ENCODE peak calls at places on chromosomes 6 and 20, in nine cellular contexts. M is K562, L is HCT116, Q is transverse colon, V is breast epithelium, P is GM12892, E is sigmoid colon, T is stomach, A is upper lobe of left lung. Z is an unnamed sample.

GRCh38 chr6:40996591-40997247 is 42.3 kb downstream of the UNC5CL start:
- DNase-seq in P (no peak), V (no peak), L (no peak), T (peak), M (no peak), A (peak), Q (peak), E (no peak), Z (no peak)

GRCh38 chr20:48965189-48965910 is 43.8 kb downstream of the ARFGEF2 start:
- DNase-seq in P (no peak), Q (no peak), E (no peak), M (no peak), T (no peak), A (no peak), L (no peak), V (no peak), Z (no peak)

GRCh38 chr6:39934060-39934757 is at the start of gene MOCS1:
- DNase-seq in E (peak), P (no peak), M (peak), Q (peak), A (peak), T (peak), L (peak), V (peak), Z (peak)

GRCh38 chr6:41464481-41464880 is 81.7 kb upstream of the FOXP4 start:
- DNase-seq in T (no peak), M (no peak), V (no peak), Q (no peak), P (no peak), E (no peak), L (no peak), A (no peak), Z (no peak)

GRCh38 chr20:53216856-53217576 is 244.9 kb downstream of the TSHZ2 start:
- DNase-seq in L (peak), V (peak), E (peak), P (peak), A (peak), Q (peak), M (peak), T (peak), Z (peak)

GRCh38 chr20:18615020-18615652 is 27.3 kb downstream of the DTD1 start:
- DNase-seq in A (peak), L (no peak), E (no peak), V (no peak), T (no peak), M (no peak), P (no peak), Q (no peak), Z (no peak)

GRCh38 chr6:130560231-130560630 is 194.4 kb downstream of the TMEM200A start:
- DNase-seq in T (no peak), Q (no peak), V (no peak), P (no peak), A (no peak), E (no peak), L (no peak), M (no peak), Z (no peak)

GRCh38 chr20:7094438-7094997 is 327.0 kb downstream of the BMP2 start:
- DNase-seq in T (no peak), M (peak), P (no peak), E (no peak), V (no peak), Q (peak), L (peak), A (peak), Z (no peak)

GRCh38 chr20:17680128-17680835 is 1.8 kb downstream of the RRBP1 start:
- DNase-seq in V (no peak), Q (peak), E (peak), T (peak), M (peak), A (peak), P (no peak), L (no peak), Z (peak)

GRCh38 chr6:25278914-25279747 is at the start of gene CARMIL1:
- DNase-seq in A (peak), T (peak), E (peak), M (peak), P (peak), V (peak), L (peak), Q (peak), Z (peak)
- TF ChIP-seq POLR2AphosphoS5 in A (no peak), T (no peak), E (peak), M (no peak), P (no peak), V (peak), L (peak), Q (peak), Z (no peak)

DNA sequence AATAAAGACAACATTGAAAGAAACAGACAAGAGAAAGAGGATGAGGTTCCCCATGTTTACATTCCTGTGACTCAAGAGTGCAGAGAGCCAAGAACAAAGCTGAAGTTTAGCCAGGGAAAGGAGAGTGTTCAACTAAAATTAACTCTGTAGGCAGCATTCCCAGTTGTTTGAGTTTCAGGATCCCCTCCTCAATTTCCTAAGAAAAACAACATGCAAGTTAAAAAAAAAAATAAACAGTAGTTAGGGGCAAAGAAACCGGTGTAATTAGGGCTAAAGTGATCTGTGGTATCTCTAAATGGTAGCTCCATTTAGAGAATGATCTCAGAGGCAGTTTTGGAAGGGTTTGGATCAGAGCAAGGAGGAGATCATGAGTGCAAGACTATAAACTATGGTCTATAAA is 30.9 kb upstream of the RAB23 start:
- DNase-seq in M (no peak), V (no peak), P (no peak), L (no peak), E (no peak), T (no peak), A (no peak), Q (no peak), Z (no peak)
- TF ChIP-seq POLR2AphosphoS5 in M (no peak), V (no peak), P (no peak), L (no peak), E (peak), T (no peak), A (no peak), Q (peak), Z (no peak)

GRCh38 chr6:161300823-161301222 is 27.0 kb upstream of the AGPAT4 start:
- DNase-seq in V (no peak), Q (no peak), E (no peak), L (no peak), M (no peak), T (no peak), A (no peak), P (no peak), Z (no peak)

GRCh38 chr6:161302949-161303348 is 29.1 kb upstream of the AGPAT4 start:
- DNase-seq in P (no peak), V (no peak), T (no peak), E (no peak), Q (no peak), M (no peak), L (no peak), A (no peak), Z (no peak)

GRCh38 chr6:161303628-161304340 is 29.9 kb upstream of the AGPAT4 start:
- DNase-seq in L (no peak), V (no peak), Q (no peak), P (no peak), T (no peak), E (no peak), M (no peak), A (no peak), Z (no peak)

GRCh38 chr6:161305860-161306259 is 32.0 kb upstream of the AGPAT4 start:
- DNase-seq in T (no peak), E (no peak), Q (no peak), P (no peak), V (no peak), M (no peak), A (no peak), L (no peak), Z (no peak)

DNA sequence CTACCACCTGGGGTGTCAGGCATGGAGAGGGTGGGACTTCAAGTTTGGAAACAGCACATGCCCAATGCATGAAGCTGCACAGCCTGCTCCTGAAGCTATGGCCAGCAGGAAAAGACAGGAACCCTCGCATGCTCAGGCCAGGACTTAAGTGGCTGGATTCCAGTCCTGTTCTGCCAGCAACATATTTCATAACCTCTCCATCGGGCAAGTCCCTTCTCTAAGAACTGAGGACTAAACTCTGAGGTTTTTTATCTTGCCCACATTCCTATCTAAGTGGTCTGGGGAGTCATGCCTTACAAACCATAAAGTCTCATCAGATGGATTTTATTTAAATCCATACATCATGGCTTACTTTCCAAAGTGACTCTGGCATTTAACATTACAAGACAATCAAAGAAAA is 27.5 kb upstream of the AGPAT4 start:
- DNase-seq in P (no peak), M (no peak), A (peak), L (no peak), Q (no peak), V (no peak), E (no peak), T (no peak), Z (no peak)
- TF ChIP-seq POLR2AphosphoS5 in P (no peak), M (no peak), A (no peak), L (no peak), Q (no peak), V (no peak), E (no peak), T (no peak), Z (no peak)

DNA sequence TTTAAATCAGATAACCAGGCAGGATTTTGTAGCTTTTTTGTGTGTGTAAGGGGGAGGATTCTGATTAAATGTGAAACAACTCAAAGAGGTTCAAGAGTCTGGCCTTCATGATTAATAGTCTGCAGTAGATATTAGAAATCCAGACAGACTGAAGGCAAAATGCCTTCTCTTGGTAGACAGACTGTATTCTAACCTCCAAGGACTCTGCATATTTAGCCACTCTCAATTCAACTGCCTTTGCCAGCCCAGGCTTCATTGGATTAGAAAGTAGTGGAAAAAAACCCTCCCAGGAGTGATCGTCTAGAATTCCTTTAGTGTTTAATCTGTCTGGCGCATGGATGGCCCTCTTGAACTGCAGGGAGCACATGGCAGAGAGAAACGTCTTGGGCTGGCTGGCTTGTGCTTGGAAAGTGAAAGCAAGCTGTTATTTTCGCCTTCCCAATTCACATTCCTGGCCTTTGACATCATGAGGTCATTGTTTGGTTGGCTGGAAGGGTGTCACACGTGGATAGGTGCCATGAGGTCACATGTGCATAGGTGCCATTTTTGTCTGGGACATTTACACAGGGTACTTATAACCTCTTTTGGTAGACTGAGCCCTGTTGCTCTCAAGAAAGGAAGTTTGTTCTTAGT is 30.8 kb upstream of the NEDD9 start:
- DNase-seq in L (no peak), Q (peak), V (no peak), E (peak), P (no peak), M (no peak), T (peak), A (peak), Z (no peak)
- TF ChIP-seq POLR2AphosphoS5 in L (no peak), Q (peak), V (peak), E (peak), P (no peak), M (no peak), T (peak), A (peak), Z (peak)

GRCh38 chr20:63534427-63534830 is 2.7 kb downstream of the PTK6 start:
- DNase-seq in M (no peak), A (no peak), E (no peak), T (no peak), P (no peak), Q (no peak), L (no peak), V (no peak), Z (no peak)

GRCh38 chr20:63534831-63535651 is 2.1 kb downstream of the PTK6 start:
- DNase-seq in Q (peak), V (no peak), T (peak), L (no peak), A (no peak), M (no peak), P (no peak), E (no peak), Z (no peak)

GRCh38 chr20:63537525-63538203 is 488 bp upstream of the PTK6 start:
- DNase-seq in V (peak), E (peak), T (peak), P (peak), M (peak), A (peak), L (peak), Q (peak), Z (peak)

GRCh38 chr20:63536997-63537524 is at the start of gene PTK6:
- DNase-seq in P (no peak), V (no peak), M (no peak), T (peak), A (peak), L (no peak), Q (peak), E (no peak), Z (no peak)

DNA sequence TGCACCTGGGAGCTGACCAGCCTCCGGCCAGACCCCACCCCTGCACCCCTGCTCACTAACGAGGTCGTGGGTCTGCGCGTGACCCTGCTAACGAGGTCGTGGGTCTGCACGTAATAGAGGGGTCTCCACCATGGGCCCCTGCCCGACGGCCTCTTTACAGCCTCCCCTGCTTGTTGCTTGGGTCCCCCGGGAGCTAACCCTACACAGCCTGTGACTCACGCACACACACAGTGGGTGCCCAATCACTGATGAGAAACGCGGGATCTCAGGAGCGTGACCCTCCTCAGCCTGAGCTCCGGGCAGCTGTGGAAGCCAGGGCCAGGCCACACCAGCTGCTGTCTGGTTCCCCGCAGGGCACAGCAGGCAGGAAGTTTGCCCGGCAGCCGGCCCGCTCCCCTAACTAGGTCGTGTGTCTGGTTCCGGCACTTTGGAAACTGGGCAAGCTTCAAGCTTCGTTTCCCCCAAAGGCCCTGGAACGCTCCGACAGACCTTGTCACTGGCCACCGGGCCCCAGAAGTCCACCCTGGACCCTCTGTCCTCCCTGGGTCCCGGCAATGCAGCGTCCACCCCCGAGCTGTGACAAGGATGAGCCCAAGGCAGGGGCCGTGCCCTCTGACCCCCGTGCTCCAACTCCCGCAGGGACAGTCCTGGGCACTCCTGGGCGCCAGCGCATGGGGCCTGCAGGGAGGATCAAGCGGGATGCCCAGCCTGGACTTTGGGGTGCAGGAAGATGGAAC is 767 bp downstream of the PTK6 start:
- DNase-seq in L (no peak), E (no peak), Q (peak), V (peak), T (peak), P (no peak), M (no peak), A (no peak), Z (no peak)
- TF ChIP-seq POLR2AphosphoS5 in L (peak), E (no peak), Q (no peak), V (no peak), T (no peak), P (no peak), M (no peak), A (no peak), Z (no peak)

GRCh38 chr20:63633732-63634131 is 6.8 kb upstream of the GMEB2 start:
- DNase-seq in P (no peak), L (no peak), A (no peak), T (no peak), M (no peak), V (no peak), Q (no peak), E (no peak), Z (no peak)

GRCh38 chr20:63640086-63640485 is 13.1 kb downstream of the STMN3 start:
- DNase-seq in P (no peak), V (no peak), A (no peak), T (no peak), L (no peak), M (no peak), Q (no peak), E (no peak), Z (no peak)

GRCh38 chr20:63636752-63637633 is 10.1 kb upstream of the GMEB2 start:
- DNase-seq in L (no peak), A (no peak), P (no peak), T (no peak), Q (no peak), V (no peak), E (no peak), M (no peak), Z (no peak)

GRCh38 chr20:63639093-63639860 is 12.4 kb upstream of the GMEB2 start:
- DNase-seq in V (no peak), A (peak), M (no peak), E (no peak), T (peak), L (no peak), P (no peak), Q (peak), Z (no peak)

GRCh38 chr20:63635431-63636141 is 8.7 kb upstream of the GMEB2 start:
- DNase-seq in P (no peak), T (peak), M (no peak), E (no peak), A (peak), V (no peak), Q (peak), L (no peak), Z (no peak)
- TF ChIP-seq POLR2AphosphoS5 in P (no peak), T (no peak), M (no peak), E (no peak), A (no peak), V (no peak), Q (no peak), L (no peak), Z (no peak)